ENCODE peak calls at places on chromosomes 7 and 10, in ten cellular contexts. X is GM10248, D is ovary, Z is chondrocyte, R is tibial nerve, P is IMR-90, U is cardiac fibroblast, A is brain microvascular endothelial cell, O is fibroblast of lung, Y is neural progenitor cell. M is an unnamed sample.

GRCh38 chr7:152527610-152528032 is 91.8 kb upstream of the KMT2C start:
- DNase-seq in X (no peak), D (no peak), Z (no peak), R (no peak), P (no peak), U (no peak), A (no peak), O (peak), Y (no peak), M (no peak)

GRCh38 chr10:62264702-62265436 is 3.8 kb downstream of the RTKN2 start:
- DNase-seq in X (peak), D (no peak), Z (no peak), R (no peak), P (peak), U (peak), A (peak), O (peak), Y (peak), M (no peak)

GRCh38 chr7:54743580-54743979 is 15.4 kb downstream of the SEC61G start:
- DNase-seq in X (no peak), D (no peak), Z (no peak), R (no peak), P (peak), U (no peak), A (no peak), O (no peak), Y (no peak), M (no peak)

GRCh38 chr7:30727061-30727945 is 24.6 kb upstream of the INMT start:
- DNase-seq in X (no peak), D (no peak), Z (no peak), R (no peak), P (peak), U (no peak), A (no peak), O (no peak), Y (no peak), M (peak)

GRCh38 chr10:86716466-86716865 is 40.0 kb upstream of the BMPR1A start:
- DNase-seq in X (no peak), D (no peak), Z (no peak), R (no peak), P (no peak), U (no peak), A (no peak), O (no peak), Y (no peak), M (no peak)

GRCh38 chr7:30682131-30683083 is at the start of gene CRHR2:
- DNase-seq in X (no peak), D (peak), Z (no peak), R (no peak), P (no peak), U (no peak), A (no peak), O (no peak), Y (peak), M (peak)

GRCh38 chr7:101155303-101155702 is 1.0 kb downstream of the AP1S1 start:
- DNase-seq in X (no peak), D (no peak), Z (no peak), R (no peak), P (no peak), U (no peak), A (no peak), O (no peak), Y (no peak), M (no peak)

GRCh38 chr7:95501261-95501816 is 15.6 kb downstream of the ASB4 start:
- DNase-seq in X (peak), D (no peak), Z (no peak), R (no peak), P (no peak), U (peak), A (no peak), O (no peak), Y (no peak), M (peak)

GRCh38 chr10:94546058-94546595 is 539 bp downstream of the HELLS start:
- DNase-seq in X (peak), D (no peak), Z (no peak), R (no peak), P (peak), U (peak), A (peak), O (peak), Y (peak), M (peak)

GRCh38 chr7:17302575-17303142 is 4.2 kb downstream of the AHR start:
- DNase-seq in X (peak), D (no peak), Z (no peak), R (no peak), P (peak), U (peak), A (no peak), O (peak), Y (no peak), M (no peak)

GRCh38 chr7:99679400-99680191 is at the start of gene CYP3A5:
- DNase-seq in X (no peak), D (no peak), Z (no peak), R (no peak), P (no peak), U (no peak), A (no peak), O (peak), Y (no peak), M (no peak)

GRCh38 chr7:19754521-19755116 is 18.8 kb downstream of the TMEM196 start:
- DNase-seq in X (peak), D (no peak), Z (no peak), R (no peak), P (peak), U (peak), A (peak), O (peak), Y (peak), M (no peak)

GRCh38 chr7:123360631-123361030 is 160.9 kb upstream of the SLC13A1 start:
- DNase-seq in X (no peak), D (no peak), Z (no peak), R (no peak), P (no peak), U (no peak), A (no peak), O (no peak), Y (no peak), M (no peak)

DNA sequence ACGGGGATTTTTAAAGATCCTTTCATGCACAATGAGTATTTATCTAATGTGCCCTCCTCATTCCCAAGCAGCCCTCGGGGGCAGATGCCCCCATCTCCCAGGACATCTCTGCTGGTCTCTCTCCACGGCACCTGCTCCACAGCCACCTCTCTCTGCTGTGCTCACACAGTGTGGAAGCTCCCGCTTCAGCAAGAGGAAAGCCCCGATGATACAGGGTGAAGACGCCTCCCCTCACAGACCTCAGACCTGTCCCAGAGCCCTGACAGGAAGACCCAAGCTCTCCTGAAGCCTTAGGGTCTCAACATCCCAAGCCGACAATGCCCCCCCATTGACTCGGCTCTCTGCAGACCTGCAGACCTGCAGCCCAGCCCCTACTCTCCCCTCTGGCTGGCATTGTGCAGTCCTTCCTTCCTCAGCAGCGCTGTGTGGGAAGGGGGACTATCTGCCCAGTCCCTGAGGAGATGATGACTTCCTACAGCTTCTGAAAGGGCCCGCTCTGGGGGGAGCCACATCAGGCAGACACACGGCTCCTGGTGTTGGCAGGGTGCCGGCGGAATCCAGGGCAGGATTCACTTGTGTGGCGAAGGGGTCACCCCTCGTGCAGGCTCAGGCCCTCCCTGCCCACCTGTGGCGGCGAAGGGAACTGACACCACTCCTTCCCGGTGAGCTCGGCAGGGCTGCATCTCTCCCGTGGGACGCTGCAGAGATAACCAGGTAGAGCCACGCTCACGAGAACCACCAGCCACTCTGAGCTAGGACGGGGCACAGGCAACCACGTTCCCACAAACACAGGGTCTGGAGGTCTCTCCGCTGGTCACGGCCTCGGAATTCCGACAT is 61.8 kb downstream of the PTPRN2 start:
- DNase-seq in X (no peak), D (no peak), Z (peak), R (no peak), P (no peak), U (no peak), A (no peak), O (no peak), Y (no peak), M (no peak)
- TF ChIP-seq CTCF in X (no peak), D (no peak), Z (no peak), R (no peak), P (no peak), U (no peak), A (no peak), O (no peak), Y (peak), M (no peak)

GRCh38 chr7:12490105-12490688 is 80.3 kb upstream of the SCIN start:
- DNase-seq in X (no peak), D (no peak), Z (no peak), R (no peak), P (peak), U (peak), A (no peak), O (peak), Y (peak), M (no peak)
- TF ChIP-seq CTCF in X (peak), D (no peak), Z (peak), R (peak), P (peak), U (peak), A (peak), O (peak), Y (peak), M (peak)

DNA sequence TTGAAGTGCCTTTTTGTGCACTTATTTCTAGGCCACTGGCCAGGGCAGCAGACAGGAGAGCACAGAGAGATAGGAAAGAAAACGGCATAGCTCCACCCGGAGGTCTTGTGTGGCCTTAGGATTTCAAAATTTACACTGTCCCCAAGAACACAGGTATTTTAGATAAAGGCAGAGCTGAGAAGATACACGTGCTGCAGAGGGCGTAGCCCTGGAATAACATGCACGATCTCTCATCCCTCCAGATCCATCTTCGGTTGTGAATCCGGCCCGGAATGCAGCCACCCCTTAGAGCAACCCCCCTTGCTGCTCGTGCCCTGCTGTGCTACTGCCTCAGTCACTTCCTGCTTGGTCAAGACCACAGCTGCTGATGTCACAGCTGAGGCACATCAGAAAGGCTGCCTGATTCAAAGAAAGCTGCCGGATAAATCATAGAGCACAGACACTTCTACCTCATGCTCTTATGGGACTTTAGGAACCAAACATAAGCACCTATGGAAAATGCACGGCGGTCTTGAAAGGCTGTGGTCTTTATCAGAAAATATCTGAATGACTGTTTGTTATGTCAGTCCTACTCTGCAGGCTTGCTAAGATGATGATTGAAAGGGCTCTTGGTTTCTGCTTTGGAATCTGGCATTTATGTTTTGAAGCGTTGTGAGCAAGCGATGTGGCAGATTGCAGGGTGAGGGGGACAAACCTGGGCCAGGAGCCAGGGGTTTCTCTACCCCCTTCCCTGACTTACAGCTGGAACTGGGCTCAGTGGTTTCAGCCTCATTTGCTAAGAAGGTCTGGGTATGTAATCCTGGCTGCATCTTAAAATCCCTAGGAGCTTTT is 152.0 kb downstream of the SVIL start:
- DNase-seq in X (no peak), D (no peak), Z (no peak), R (no peak), P (peak), U (peak), A (peak), O (peak), Y (peak), M (peak)
- TF ChIP-seq CTCF in X (no peak), D (no peak), Z (peak), R (no peak), P (peak), U (no peak), A (no peak), O (peak), Y (peak), M (no peak)

GRCh38 chr7:94315011-94315410 is 79.7 kb upstream of the COL1A2 start:
- DNase-seq in X (no peak), D (no peak), Z (no peak), R (no peak), P (peak), U (no peak), A (no peak), O (no peak), Y (no peak), M (no peak)

GRCh38 chr7:94311545-94311944 is 83.2 kb upstream of the COL1A2 start:
- DNase-seq in X (no peak), D (no peak), Z (no peak), R (no peak), P (no peak), U (peak), A (no peak), O (no peak), Y (no peak), M (no peak)

GRCh38 chr7:94313926-94314325 is 80.8 kb upstream of the COL1A2 start:
- DNase-seq in X (no peak), D (no peak), Z (no peak), R (no peak), P (peak), U (peak), A (peak), O (peak), Y (no peak), M (no peak)

GRCh38 chr7:94314526-94314925 is 80.2 kb upstream of the COL1A2 start:
- DNase-seq in X (no peak), D (no peak), Z (no peak), R (no peak), P (no peak), U (peak), A (no peak), O (no peak), Y (no peak), M (no peak)
- TF ChIP-seq CTCF in X (no peak), D (no peak), Z (no peak), R (no peak), P (no peak), U (no peak), A (no peak), O (no peak), Y (no peak), M (no peak)

DNA sequence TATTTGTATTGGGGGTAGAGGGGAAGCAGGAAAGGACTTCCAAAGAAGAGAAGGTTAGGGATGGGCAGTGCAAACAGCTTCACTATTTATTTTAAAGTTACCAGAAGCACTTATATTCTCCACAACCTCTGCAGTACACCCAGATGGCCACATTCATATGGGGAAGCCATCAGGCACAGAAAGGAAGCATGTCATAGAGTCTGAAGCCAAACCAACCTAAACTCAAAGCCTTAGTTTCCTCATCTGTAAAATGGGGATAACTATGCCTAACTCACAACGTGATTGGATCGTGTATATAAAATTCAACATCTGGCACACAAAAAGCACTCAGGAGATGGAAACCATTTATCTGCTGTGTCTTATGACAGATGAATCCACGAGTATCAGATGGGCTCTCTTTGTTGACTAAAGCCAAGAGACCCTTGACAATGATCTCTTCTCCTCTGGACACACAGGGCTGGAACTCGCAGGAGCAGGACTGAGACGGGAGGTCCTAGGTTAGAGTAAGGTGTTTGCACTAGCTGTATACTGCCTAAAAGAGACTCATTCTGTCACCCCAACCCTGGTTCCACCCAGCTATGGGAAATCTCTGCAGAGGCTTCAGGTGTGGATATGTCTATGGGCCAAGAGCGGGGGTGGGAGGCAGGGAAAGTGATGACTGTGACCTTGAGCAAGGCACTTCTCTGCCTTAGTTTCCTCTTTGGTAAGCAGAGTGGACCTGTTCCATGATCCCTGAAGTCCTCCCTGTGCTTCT is 1.8 kb downstream of the KIAA1549 start:
- DNase-seq in X (no peak), D (no peak), Z (no peak), R (no peak), P (peak), U (peak), A (no peak), O (peak), Y (no peak), M (peak)
- TF ChIP-seq CTCF in X (no peak), D (no peak), Z (peak), R (no peak), P (no peak), U (no peak), A (peak), O (peak), Y (peak), M (no peak)